ENCODE peak calls at places on chromosomes 7 and 10, in ten cellular contexts. R, Z, I, V, L, T, S, B, H and M are unnamed samples.

GRCh38 chr7:43758861-43759683 is 592 bp downstream of the BLVRA start:
- DNase-seq in R (peak; percentile 69), H (no peak), B (peak; percentile 46), I (peak; percentile 67), S (no peak), T (peak; percentile 52), L (no peak), Z (peak; percentile 54), V (no peak), M (peak; percentile 69)

GRCh38 chr7:25026156-25026555 is 46.2 kb upstream of the OSBPL3 start:
- DNase-seq in B (no peak), S (no peak), R (no peak), T (no peak), I (no peak), Z (no peak), V (no peak), H (no peak), L (no peak), M (no peak)

GRCh38 chr7:105151152-105151551 is 137.1 kb downstream of the KMT2E start:
- DNase-seq in Z (no peak), H (no peak), V (no peak), I (no peak), S (no peak), B (no peak), T (no peak), L (no peak), R (no peak), M (no peak)

GRCh38 chr10:102597131-102597891 is 47.0 kb upstream of the TRIM8 start:
- DNase-seq in I (peak; percentile 65), T (no peak), V (no peak), S (no peak), L (no peak), R (no peak), Z (no peak), B (no peak), H (no peak), M (no peak)

GRCh38 chr7:80210400-80210799 is 75.8 kb downstream of the GNAI1 start:
- DNase-seq in I (no peak), L (no peak), R (no peak), B (peak; percentile 37), Z (no peak), H (no peak), T (peak; percentile 41), S (no peak), V (no peak), M (peak; percentile 7)

GRCh38 chr10:8726666-8727065 is 672.2 kb downstream of the GATA3 start:
- DNase-seq in S (no peak), L (no peak), T (no peak), B (no peak), V (no peak), Z (no peak), R (no peak), H (no peak), I (no peak), M (no peak)

GRCh38 chr7:29299986-29300609 is 105.5 kb downstream of the CHN2 start:
- DNase-seq in S (no peak), T (no peak), V (no peak), H (no peak), L (no peak), B (no peak), R (no peak), Z (no peak), I (no peak), M (no peak)

GRCh38 chr7:82105463-82105862 is 335.6 kb upstream of the HGF start:
- DNase-seq in Z (peak; percentile 78), H (no peak), R (no peak), S (peak; percentile 77), V (no peak), T (peak; percentile 53), B (peak; percentile 71), L (no peak), I (no peak), M (peak; percentile 16)

GRCh38 chr10:119370046-119370770 is 162.8 kb downstream of the GRK5 start:
- DNase-seq in V (no peak), L (no peak), S (peak; percentile 82), B (peak; percentile 93), R (no peak), I (peak; percentile 83), H (no peak), Z (peak; percentile 95), T (peak; percentile 96), M (peak; percentile 86)

GRCh38 chr7:85126383-85126782 is 60.5 kb downstream of the SEMA3D start:
- DNase-seq in B (no peak), L (no peak), V (no peak), Z (no peak), H (no peak), T (no peak), I (no peak), S (no peak), R (no peak), M (no peak)

GRCh38 chr10:34189830-34190229 is 625.3 kb downstream of the PARD3 start:
- DNase-seq in L (no peak), H (no peak), B (no peak), S (no peak), Z (no peak), T (no peak), I (no peak), R (no peak), V (no peak), M (no peak)

GRCh38 chr7:99827040-99827778 is 604 bp upstream of the CYP3A43 start:
- DNase-seq in R (no peak), Z (no peak), T (no peak), L (no peak), B (no peak), H (no peak), V (no peak), S (no peak), I (no peak), M (no peak)

GRCh38 chr7:47271749-47272148 is 310.2 kb downstream of the TNS3 start:
- DNase-seq in H (no peak), Z (no peak), B (no peak), S (no peak), L (no peak), V (no peak), R (no peak), T (no peak), I (no peak), M (no peak)

GRCh38 chr7:105759670-105760548 is 116.5 kb downstream of the ATXN7L1 start:
- DNase-seq in I (no peak), H (no peak), L (no peak), S (peak; percentile 69), Z (peak; percentile 75), T (peak; percentile 77), B (peak; percentile 81), V (peak; percentile 73), R (no peak), M (peak; percentile 23)

GRCh38 chr7:40199076-40199802 is 64.4 kb downstream of the SUGCT start:
- DNase-seq in I (no peak), R (no peak), S (peak; percentile 64), L (no peak), H (no peak), B (peak; percentile 67), Z (peak; percentile 83), T (peak; percentile 74), V (no peak), M (no peak)

GRCh38 chr10:16986406-16987128 is 143.0 kb downstream of the CUBN start:
- DNase-seq in V (no peak), R (no peak), S (peak; percentile 88), T (peak; percentile 61), I (no peak), Z (peak; percentile 97), L (no peak), H (no peak), B (peak; percentile 60), M (peak; percentile 43)

GRCh38 chr7:31107106-31108090 is 55.3 kb downstream of the ADCYAP1R1 start:
- DNase-seq in R (peak; percentile 23), Z (no peak), B (no peak), L (no peak), S (no peak), V (no peak), I (peak; percentile 43), H (no peak), T (no peak), M (no peak)

GRCh38 chr10:62399211-62399610 is 25.0 kb downstream of the ZNF365 start:
- DNase-seq in I (no peak), B (no peak), Z (peak; percentile 62), V (no peak), R (no peak), T (peak; percentile 42), L (no peak), S (peak; percentile 51), H (no peak), M (no peak)

GRCh38 chr7:43193905-43194304 is 81.5 kb downstream of the HECW1 start:
- DNase-seq in I (no peak), B (no peak), R (no peak), S (no peak), V (no peak), T (no peak), L (no peak), Z (no peak), H (no peak), M (no peak)